ENCODE peak calls at places on chromosomes 7 and 10, in six cellular contexts. E, D, I, S, Q and R are unnamed samples.
A peak's percentile ranks its signal among the peaks of the same experiment; 100 is the strongest.

GRCh38 chr10:29712108-29712507 is 77.3 kb upstream of the SVIL start:
- DNase-seq in E (no peak), D (no peak), I (no peak), S (peak; percentile 53), Q (peak; percentile 71), R (no peak)

GRCh38 chr10:66295602-66296001 is 630.2 kb upstream of the LRRTM3 start:
- DNase-seq in E (no peak), D (no peak), I (no peak), S (no peak), Q (no peak), R (no peak)

GRCh38 chr7:20647051-20647450 is 31.6 kb downstream of the ABCB5 start:
- DNase-seq in E (no peak), D (no peak), I (no peak), S (no peak), Q (no peak), R (no peak)

GRCh38 chr10:92493362-92493761 is 80.5 kb downstream of the IDE start:
- DNase-seq in E (no peak), D (no peak), I (no peak), S (no peak), Q (no peak), R (no peak)

GRCh38 chr7:42253316-42253715 is 16.3 kb upstream of the GLI3 start:
- DNase-seq in E (no peak), D (no peak), I (no peak), S (no peak), Q (peak; percentile 33), R (no peak)

GRCh38 chr7:332646-333398 is 42.9 kb downstream of the FOXL3 start:
- DNase-seq in E (peak; percentile 62), D (peak; percentile 82), I (peak; percentile 90), S (peak; percentile 25), Q (peak; percentile 36), R (peak; percentile 84)

GRCh38 chr10:61744469-61744868 is 81.7 kb downstream of the CABCOCO1 start:
- DNase-seq in E (no peak), D (no peak), I (no peak), S (no peak), Q (no peak), R (no peak)

GRCh38 chr10:79387974-79388850 is 40.9 kb downstream of the PPIF start:
- DNase-seq in E (no peak), D (peak; percentile 12), I (peak; percentile 29), S (no peak), Q (no peak), R (peak; percentile 34)

GRCh38 chr10:71621263-71621751 is 98.3 kb downstream of the C10orf105 start:
- DNase-seq in E (peak; percentile 70), D (peak; percentile 53), I (no peak), S (peak; percentile 48), Q (no peak), R (peak; percentile 49)

GRCh38 chr10:63711361-63711760 is 190.2 kb downstream of the REEP3 start:
- DNase-seq in E (no peak), D (peak; percentile 54), I (no peak), S (peak; percentile 68), Q (no peak), R (no peak)

GRCh38 chr10:31121797-31122586 is 90.3 kb upstream of the ZNF438 start:
- DNase-seq in E (no peak), D (no peak), I (no peak), S (no peak), Q (peak; percentile 46), R (no peak)

GRCh38 chr10:110860576-110861241 is 11.0 kb upstream of the PDCD4 start:
- DNase-seq in E (no peak), D (peak; percentile 32), I (peak; percentile 80), S (no peak), Q (no peak), R (no peak)

GRCh38 chr7:2649139-2649838 is 17.5 kb downstream of the TTYH3 start:
- DNase-seq in E (no peak), D (no peak), I (no peak), S (no peak), Q (no peak), R (no peak)

GRCh38 chr10:75261813-75262725 is 26.3 kb upstream of the COMTD1 start:
- DNase-seq in E (peak; percentile 27), D (no peak), I (no peak), S (no peak), Q (peak; percentile 15), R (no peak)

GRCh38 chr7:36346260-36346831 is 43.3 kb upstream of the ANLN start:
- DNase-seq in E (no peak), D (no peak), I (no peak), S (no peak), Q (no peak), R (no peak)

GRCh38 chr7:49866076-49866735 is 92.8 kb downstream of the VWC2 start:
- DNase-seq in E (no peak), D (no peak), I (no peak), S (no peak), Q (no peak), R (no peak)

GRCh38 chr10:90587081-90587491 is 270.8 kb downstream of the HTR7 start:
- DNase-seq in E (no peak), D (no peak), I (no peak), S (no peak), Q (peak; percentile 68), R (no peak)

GRCh38 chr10:14772399-14772798 is 2.3 kb downstream of the FAM107B start:
- DNase-seq in E (no peak), D (peak; percentile 28), I (no peak), S (no peak), Q (no peak), R (no peak)

GRCh38 chr7:134480730-134481129 is 21.8 kb upstream of the AKR1B1 start:
- DNase-seq in E (no peak), D (no peak), I (no peak), S (no peak), Q (peak; percentile 35), R (no peak)

GRCh38 chr10:28839600-28840007 is 162.3 kb downstream of the BAMBI start:
- DNase-seq in E (peak; percentile 40), D (no peak), I (no peak), S (peak; percentile 24), Q (peak; percentile 79), R (no peak)

GRCh38 chr10:114632869-114633715 is 25.0 kb downstream of the ABLIM1 start:
- DNase-seq in E (no peak), D (peak; percentile 60), I (no peak), S (peak; percentile 40), Q (peak; percentile 94), R (no peak)

GRCh38 chr7:133253522-133253882 is 624 bp downstream of the EXOC4 start:
- DNase-seq in E (no peak), D (no peak), I (no peak), S (peak; percentile 17), Q (peak; percentile 10), R (no peak)

GRCh38 chr10:92688927-92689662 is 660 bp upstream of the HHEX start:
- DNase-seq in E (no peak), D (peak; percentile 52), I (peak; percentile 68), S (no peak), Q (peak; percentile 31), R (peak; percentile 15)

GRCh38 chr7:107206136-107206535 is 37.3 kb downstream of the HBP1 start:
- DNase-seq in E (no peak), D (no peak), I (no peak), S (no peak), Q (no peak), R (no peak)

GRCh38 chr10:103752680-103753248 is 102.6 kb downstream of the SH3PXD2A start:
- DNase-seq in E (no peak), D (no peak), I (peak; percentile 81), S (no peak), Q (no peak), R (no peak)

GRCh38 chr10:5447611-5448071 is 35.3 kb downstream of the NET1 start:
- DNase-seq in E (no peak), D (no peak), I (no peak), S (no peak), Q (peak; percentile 14), R (no peak)

GRCh38 chr10:5445006-5445405 is 32.6 kb downstream of the NET1 start:
- DNase-seq in E (no peak), D (no peak), I (no peak), S (no peak), Q (no peak), R (no peak)

GRCh38 chr10:5448333-5449048 is 36.1 kb downstream of the NET1 start:
- DNase-seq in E (no peak), D (no peak), I (no peak), S (no peak), Q (no peak), R (no peak)

GRCh38 chr10:5447071-5447470 is 34.7 kb downstream of the NET1 start:
- DNase-seq in E (no peak), D (no peak), I (no peak), S (no peak), Q (peak; percentile 46), R (no peak)

GRCh38 chr10:5446390-5446926 is 34.1 kb downstream of the NET1 start:
- DNase-seq in E (peak; percentile 94), D (peak; percentile 98), I (peak; percentile 97), S (peak; percentile 86), Q (peak; percentile 84), R (peak; percentile 97)
- TF ChIP-seq POLR2A in E (peak; percentile 92), D (peak; percentile 85), I (peak; percentile 99), S (peak; percentile 75), Q (peak; percentile 98), R (peak; percentile 86)

GRCh38 chr10:22716943-22717342 is 2.6 kb upstream of the PIP4K2A start:
- DNase-seq in E (no peak), D (no peak), I (no peak), S (no peak), Q (no peak), R (no peak)

GRCh38 chr10:22715290-22715625 is 880 bp upstream of the PIP4K2A start:
- DNase-seq in E (no peak), D (no peak), I (no peak), S (no peak), Q (no peak), R (no peak)

GRCh38 chr10:22713853-22714523 is 390 bp downstream of the PIP4K2A start:
- DNase-seq in E (no peak), D (peak; percentile 51), I (peak; percentile 71), S (no peak), Q (peak; percentile 13), R (peak; percentile 27)

GRCh38 chr10:22712959-22713852 is 1.2 kb downstream of the PIP4K2A start:
- DNase-seq in E (peak; percentile 21), D (peak; percentile 34), I (peak; percentile 65), S (no peak), Q (peak; percentile 33), R (peak; percentile 22)

GRCh38 chr10:22714524-22715289 is at the start of gene PIP4K2A:
- DNase-seq in E (peak; percentile 66), D (peak; percentile 80), I (peak; percentile 88), S (peak; percentile 16), Q (peak; percentile 67), R (peak; percentile 51)
- TF ChIP-seq POLR2A in E (peak; percentile 61), D (no peak), I (no peak), S (peak; percentile 20), Q (no peak), R (no peak)

GRCh38 chr7:102286237-102287081 is at the start of gene SH2B2:
- DNase-seq in E (peak; percentile 81), D (peak; percentile 90), I (peak; percentile 85), S (peak; percentile 48), Q (peak; percentile 49), R (peak; percentile 87)
- TF ChIP-seq POLR2A in E (peak; percentile 29), D (peak; percentile 55), I (peak; percentile 39), S (peak; percentile 85), Q (peak; percentile 59), R (peak; percentile 66)

DNA sequence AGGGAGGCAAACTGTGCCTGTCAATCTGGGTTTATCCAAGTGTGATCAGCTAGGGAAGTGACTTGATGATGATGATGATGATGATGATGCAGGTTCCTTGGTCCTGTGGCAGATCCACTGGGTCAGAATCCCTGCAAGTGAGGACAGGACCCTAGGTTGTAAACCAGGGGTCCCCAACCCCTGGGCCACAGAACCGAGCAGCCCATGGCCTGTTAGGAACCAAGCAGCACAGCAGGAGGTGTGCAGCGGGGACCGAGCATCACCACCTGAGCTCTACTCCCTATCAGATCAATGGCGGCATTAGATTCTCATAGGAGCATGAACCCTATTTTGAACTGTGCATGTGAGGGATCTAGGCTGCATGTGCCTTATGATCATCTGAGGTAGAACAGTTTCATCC is 144.7 kb upstream of the PDE1C start:
- DNase-seq in E (no peak), D (no peak), I (no peak), S (no peak), Q (no peak), R (no peak)
- TF ChIP-seq POLR2A in E (no peak), D (no peak), I (no peak), S (no peak), Q (no peak), R (no peak)